ENCODE peak calls at places on chromosomes 5 and 9, in six cellular contexts. C is neuronal stem cell, Q is IMR-90, G is mesenchymal stem cell, O is H1, B is trophoblast cell. L is an unnamed sample.

GRCh38 chr5:32390819-32391591 is 53.5 kb downstream of the ZFR start:
- DNase-seq in Q (peak), B (peak), G (peak), C (no peak), O (no peak), L (no peak)

GRCh38 chr5:29214821-29215220 is 1978.7 kb upstream of the CDH6 start:
- DNase-seq in Q (no peak), G (peak), O (no peak), C (no peak), B (no peak), L (no peak)

GRCh38 chr5:135606431-135606830 is 27.6 kb upstream of the CXCL14 start:
- DNase-seq in C (no peak), O (no peak), Q (no peak), G (no peak), B (no peak), L (no peak)

GRCh38 chr9:137191691-137192447 is 3.4 kb downstream of the SSNA1 start:
- DNase-seq in C (no peak), O (no peak), B (no peak), G (no peak), Q (no peak), L (no peak)

GRCh38 chr9:108258640-108259039 is 597.1 kb downstream of the ACTL7B start:
- DNase-seq in Q (no peak), C (no peak), O (no peak), G (no peak), B (no peak), L (no peak)

GRCh38 chr5:73892806-73893205 is 266.8 kb downstream of the ARHGEF28 start:
- DNase-seq in Q (peak), G (peak), B (no peak), O (no peak), C (no peak), L (no peak)

GRCh38 chr9:136105398-136106135 is 10.5 kb upstream of the NACC2 start:
- DNase-seq in Q (peak), B (no peak), G (peak), O (no peak), C (no peak), L (peak)

GRCh38 chr9:35476596-35476995 is 13.3 kb upstream of the RUSC2 start:
- DNase-seq in C (no peak), Q (no peak), B (no peak), G (no peak), O (no peak), L (peak)

GRCh38 chr5:99331061-99331460 is 402.3 kb upstream of the CHD1 start:
- DNase-seq in G (no peak), C (no peak), B (no peak), O (no peak), Q (no peak), L (no peak)

GRCh38 chr9:17574342-17574741 is 4.5 kb upstream of the SH3GL2 start:
- DNase-seq in O (no peak), Q (no peak), B (no peak), C (no peak), G (no peak), L (no peak)

GRCh38 chr9:127780126-127780885 is 1.8 kb upstream of the SH2D3C start:
- DNase-seq in G (no peak), Q (no peak), B (no peak), O (no peak), C (no peak), L (no peak)

GRCh38 chr9:14071484-14071883 is 242.5 kb downstream of the NFIB start:
- DNase-seq in O (no peak), Q (no peak), B (no peak), G (no peak), C (no peak), L (no peak)

GRCh38 chr9:14079440-14079839 is 234.5 kb downstream of the NFIB start:
- DNase-seq in B (no peak), G (no peak), Q (no peak), C (no peak), O (no peak), L (no peak)

GRCh38 chr9:14080940-14081621 is 232.9 kb downstream of the NFIB start:
- DNase-seq in O (no peak), B (no peak), G (peak), Q (peak), C (no peak), L (no peak)

GRCh38 chr9:14072850-14073249 is 241.1 kb downstream of the NFIB start:
- DNase-seq in C (no peak), B (no peak), Q (no peak), O (no peak), G (no peak), L (no peak)

DNA sequence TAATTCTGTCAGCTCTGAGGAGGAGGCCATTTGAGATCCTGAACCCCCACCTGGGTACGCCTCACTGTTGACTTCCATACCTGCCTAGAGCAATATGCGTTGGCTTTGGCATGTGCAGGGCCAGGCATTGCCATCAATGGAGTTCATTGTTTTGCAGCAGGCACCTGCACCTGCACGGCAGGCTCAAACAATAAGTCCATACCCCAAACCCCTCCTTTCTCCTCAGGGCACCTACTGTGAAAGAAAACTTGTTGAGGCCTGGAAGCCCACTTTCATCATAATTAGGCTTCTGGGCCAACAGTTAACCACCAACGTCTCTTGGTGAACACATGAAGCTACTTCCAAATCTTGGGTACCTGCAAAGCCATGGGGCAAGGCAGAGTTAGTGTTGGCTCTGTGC is 238.7 kb downstream of the NFIB start:
- DNase-seq in Q (no peak), B (no peak), C (no peak), G (no peak), O (no peak), L (no peak)
- H3K4me2 ChIP-seq in Q (no peak), B (no peak), C (no peak), G (no peak), O (no peak), L (no peak)

DNA sequence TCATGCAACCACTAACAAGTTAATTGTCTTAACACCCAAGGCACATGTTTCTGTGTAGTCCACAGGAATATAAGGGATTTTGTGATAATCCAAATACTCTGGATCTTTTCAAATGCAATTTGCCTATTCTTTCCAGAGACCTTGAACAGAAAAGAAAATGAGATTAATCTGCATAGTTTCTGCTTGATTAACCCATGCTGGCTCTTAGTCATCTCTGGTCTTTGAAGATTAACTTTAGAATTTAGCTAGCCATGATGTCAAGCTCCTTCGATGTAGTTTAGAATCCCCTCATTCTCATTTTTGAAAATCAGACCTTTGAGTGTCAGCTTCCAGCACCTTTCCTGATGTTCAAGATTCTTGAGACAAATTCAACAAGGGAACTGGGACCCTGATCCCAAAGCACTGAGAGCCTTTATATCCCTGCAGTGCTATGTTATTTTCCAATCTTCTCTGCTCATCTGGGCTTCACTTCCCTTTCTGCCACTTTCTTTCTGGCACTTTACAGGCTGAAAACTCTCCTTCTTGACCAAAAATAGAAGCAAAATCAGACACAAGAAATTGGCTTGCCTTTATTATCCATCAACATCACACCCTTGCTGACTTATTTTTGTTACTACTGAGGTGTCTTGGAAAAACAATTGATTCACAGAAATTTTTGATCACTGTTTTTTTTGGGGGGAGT is 155.5 kb downstream of the PALM2AKAP2 start:
- DNase-seq in G (no peak), O (no peak), B (no peak), C (no peak), Q (no peak), L (no peak)
- H4K91ac ChIP-seq in G (no peak), O (no peak), B (no peak), C (no peak), Q (peak), L (no peak)

GRCh38 chr5:44300551-44300950 is 88.7 kb downstream of the FGF10 start:
- DNase-seq in O (no peak), B (no peak), C (no peak), G (no peak), Q (no peak), L (no peak)

GRCh38 chr5:44294492-44294891 is 94.7 kb downstream of the FGF10 start:
- DNase-seq in O (no peak), Q (no peak), B (no peak), G (no peak), C (no peak), L (no peak)

DNA sequence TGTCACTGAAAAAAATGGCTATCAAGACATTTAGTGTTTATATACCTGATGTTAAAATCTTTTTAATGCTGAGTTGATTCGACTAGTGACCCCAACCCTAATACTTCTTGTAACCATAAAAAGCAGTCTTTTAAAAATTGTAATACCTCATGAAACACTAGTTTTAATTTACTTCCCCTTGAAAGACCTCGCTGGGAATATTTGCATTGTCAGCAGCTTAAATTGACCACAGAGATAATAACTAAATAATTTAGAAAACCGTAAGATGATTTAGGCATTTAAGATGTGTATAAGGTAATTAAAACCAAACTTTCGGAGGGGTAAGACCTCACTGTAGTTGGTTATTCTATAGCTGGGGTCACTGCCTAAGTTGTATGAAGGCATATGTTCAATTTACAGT is 89.8 kb downstream of the FGF10 start:
- DNase-seq in O (no peak), C (no peak), G (no peak), Q (no peak), B (no peak), L (no peak)
- H3K4me2 ChIP-seq in O (no peak), C (no peak), G (no peak), Q (no peak), B (no peak), L (no peak)

GRCh38 chr5:96218653-96219052 is 214.4 kb downstream of the PCSK1 start:
- DNase-seq in O (no peak), C (no peak), G (no peak), B (no peak), Q (no peak), L (no peak)

GRCh38 chr5:96219580-96220281 is 213.3 kb downstream of the PCSK1 start:
- DNase-seq in C (no peak), B (peak), G (peak), O (no peak), Q (peak), L (no peak)

GRCh38 chr5:96222129-96222528 is 210.9 kb downstream of the PCSK1 start:
- DNase-seq in O (no peak), B (no peak), C (no peak), Q (no peak), G (no peak), L (no peak)

DNA sequence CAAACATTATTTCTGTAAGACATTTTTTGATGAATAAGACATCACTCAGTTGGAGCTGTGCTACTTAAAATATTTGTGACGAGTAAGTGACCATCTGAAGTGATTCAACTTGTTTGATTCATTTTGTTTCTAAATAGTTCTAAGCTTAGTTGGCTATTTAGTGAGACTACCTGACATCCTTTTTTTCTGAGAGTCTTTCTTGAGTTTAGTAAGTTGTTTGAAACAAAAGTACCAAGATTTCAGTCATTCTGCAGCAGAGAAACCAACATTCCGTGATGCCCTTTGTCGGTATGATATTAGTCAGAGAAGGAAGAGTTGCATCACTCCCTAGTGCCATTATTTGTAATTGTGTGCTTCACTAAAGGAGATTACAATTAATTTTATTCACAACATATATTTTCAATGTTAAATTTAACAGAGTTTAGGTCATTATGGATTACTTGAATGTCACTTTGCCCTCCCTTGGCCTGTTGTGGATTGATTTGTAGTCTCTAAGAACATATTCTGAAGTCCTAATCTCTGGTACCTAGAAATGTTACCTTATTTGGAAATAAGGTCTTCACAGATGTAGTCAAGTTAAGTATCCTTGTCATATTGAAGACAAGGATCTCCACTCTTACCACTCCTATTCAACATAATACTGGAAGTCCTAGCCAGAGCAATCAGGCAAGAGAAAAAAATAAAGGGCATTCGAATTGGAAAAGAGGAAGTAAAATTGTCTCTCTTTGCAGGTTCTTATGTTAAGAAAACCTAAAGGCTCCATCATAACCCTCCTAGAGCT is 212.2 kb downstream of the PCSK1 start:
- DNase-seq in O (no peak), G (peak), C (no peak), B (no peak), Q (peak), L (no peak)
- H4K91ac ChIP-seq in O (no peak), G (no peak), C (no peak), B (no peak), Q (peak), L (no peak)

DNA sequence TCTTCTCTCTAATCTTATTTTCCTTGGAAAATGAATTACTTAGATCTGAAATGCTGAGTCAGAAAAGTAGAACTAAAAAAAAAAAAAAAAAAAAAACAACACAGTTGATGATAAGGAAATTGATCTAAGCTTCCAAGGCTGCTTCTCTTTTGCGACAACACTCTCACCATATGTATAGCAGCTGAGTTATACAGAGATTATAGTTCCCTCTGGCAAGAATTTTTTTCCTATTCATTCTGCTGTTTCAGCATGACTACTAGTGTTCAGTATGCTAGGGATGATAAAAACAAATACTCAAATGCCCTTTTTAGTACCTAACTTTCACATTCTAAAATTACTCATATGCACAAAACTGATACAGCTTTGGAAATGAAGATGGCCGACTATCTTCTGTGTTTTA is 267.3 kb downstream of the MLLT3 start:
- DNase-seq in B (peak), O (no peak), Q (peak), C (no peak), G (peak), L (no peak)
- H3K4me2 ChIP-seq in B (no peak), O (no peak), Q (peak), C (no peak), G (no peak), L (no peak)

L was measured in H9.